ENCODE peak calls at places on chromosome 17, in five cellular contexts. U is heart left ventricle, E is uterus, D is testis, W is stomach. Z is an unnamed sample.

GRCh38 chr17:6306820-6307219 is 128.1 kb downstream of the AIPL1 start:
- DNase-seq in U (no peak), E (no peak), D (no peak), W (no peak), Z (no peak)

GRCh38 chr17:65531508-65532431 is 29.7 kb downstream of the AXIN2 start:
- DNase-seq in U (peak; percentile 66), E (peak; percentile 84), D (peak; percentile 69), W (peak; percentile 44), Z (no peak)

GRCh38 chr17:69179227-69179952 is 37.7 kb upstream of the ABCA6 start:
- DNase-seq in U (no peak), E (no peak), D (no peak), W (peak; percentile 71), Z (no peak)

GRCh38 chr17:75504347-75505151 is 10.8 kb downstream of the CASKIN2 start:
- DNase-seq in U (peak; percentile 64), E (no peak), D (no peak), W (peak; percentile 66), Z (no peak)

GRCh38 chr17:1169913-1170312 is 9.9 kb downstream of the ABR start:
- DNase-seq in U (no peak), E (no peak), D (no peak), W (no peak), Z (no peak)

GRCh38 chr17:42608692-42609181 is 437 bp downstream of the RETREG3 start:
- DNase-seq in U (no peak), E (no peak), D (no peak), W (no peak), Z (no peak)

GRCh38 chr17:82030470-82031302 is 792 bp upstream of the RAC3 start:
- DNase-seq in U (peak; percentile 94), E (peak; percentile 81), D (peak; percentile 86), W (peak; percentile 90), Z (peak; percentile 97)

GRCh38 chr17:47720196-47720595 is 12.8 kb upstream of the TBX21 start:
- DNase-seq in U (no peak), E (no peak), D (no peak), W (no peak), Z (no peak)

GRCh38 chr17:72158895-72159885 is 38.4 kb downstream of the SOX9 start:
- DNase-seq in U (no peak), E (no peak), D (no peak), W (no peak), Z (no peak)

GRCh38 chr17:1008008-1008761 is 11.3 kb downstream of the TIMM22 start:
- DNase-seq in U (peak; percentile 73), E (peak; percentile 40), D (peak; percentile 55), W (no peak), Z (no peak)

GRCh38 chr17:38654411-38655398 is 20.1 kb downstream of the EPOP start:
- DNase-seq in U (no peak), E (no peak), D (peak; percentile 54), W (no peak), Z (no peak)

GRCh38 chr17:77615672-77616242 is 342.7 kb upstream of the TNRC6C start:
- DNase-seq in U (no peak), E (peak; percentile 1), D (no peak), W (no peak), Z (no peak)

GRCh38 chr17:9252525-9252924 is 231.2 kb downstream of the NTN1 start:
- DNase-seq in U (no peak), E (no peak), D (no peak), W (no peak), Z (no peak)

GRCh38 chr17:68326681-68327080 is 35.4 kb downstream of the ARSG start:
- DNase-seq in U (no peak), E (no peak), D (no peak), W (no peak), Z (no peak)

GRCh38 chr17:19397556-19398041 is 10.6 kb upstream of the MFAP4 start:
- DNase-seq in U (no peak), E (no peak), D (no peak), W (no peak), Z (no peak)

GRCh38 chr17:78185981-78186688 is 717 bp downstream of the TK1 start:
- DNase-seq in U (peak; percentile 79), E (no peak), D (no peak), W (no peak), Z (no peak)

GRCh38 chr17:64441772-64442549 is 7.0 kb upstream of the MILR1 start:
- DNase-seq in U (no peak), E (no peak), D (peak; percentile 19), W (no peak), Z (peak; percentile 23)

GRCh38 chr17:12627776-12628491 is 37.8 kb upstream of the MYOCD start:
- DNase-seq in U (no peak), E (no peak), D (no peak), W (no peak), Z (no peak)

GRCh38 chr17:79969906-79970305 is 65.8 kb downstream of the TBC1D16 start:
- DNase-seq in U (no peak), E (peak; percentile 3), D (no peak), W (no peak), Z (no peak)

GRCh38 chr17:79978545-79978852 is 57.2 kb downstream of the TBC1D16 start:
- DNase-seq in U (no peak), E (peak; percentile 46), D (peak; percentile 83), W (no peak), Z (no peak)

GRCh38 chr17:60792250-60792898 is 114.7 kb downstream of the BCAS3 start:
- DNase-seq in U (no peak), E (no peak), D (no peak), W (no peak), Z (no peak)

GRCh38 chr17:39399792-39400191 is 1.6 kb downstream of the FBXL20 start:
- DNase-seq in U (no peak), E (no peak), D (no peak), W (no peak), Z (no peak)

GRCh38 chr17:76677406-76677805 is 33.4 kb downstream of the MXRA7 start:
- DNase-seq in U (no peak), E (no peak), D (no peak), W (no peak), Z (no peak)

GRCh38 chr17:68892193-68892592 is 63.0 kb downstream of the ABCA8 start:
- DNase-seq in U (no peak), E (no peak), D (no peak), W (no peak), Z (no peak)

GRCh38 chr17:79933863-79934652 is 94.8 kb upstream of the CBX4 start:
- DNase-seq in U (no peak), E (no peak), D (no peak), W (peak; percentile 71), Z (no peak)

GRCh38 chr17:21297597-21297996 is 13.1 kb downstream of the MAP2K3 start:
- DNase-seq in U (peak; percentile 52), E (no peak), D (no peak), W (no peak), Z (no peak)

GRCh38 chr17:65558683-65559311 is 2.7 kb downstream of the AXIN2 start:
- DNase-seq in U (no peak), E (no peak), D (no peak), W (no peak), Z (no peak)

GRCh38 chr17:48626202-48626469 is at the start of gene HOXB9:
- DNase-seq in U (no peak), E (no peak), D (no peak), W (no peak), Z (no peak)

GRCh38 chr17:47239663-47240374 is 13.8 kb upstream of the ITGB3 start:
- DNase-seq in U (peak; percentile 81), E (peak; percentile 58), D (peak; percentile 86), W (peak; percentile 50), Z (peak; percentile 95)

GRCh38 chr17:79699386-79700036 is 31.2 kb upstream of the ENPP7 start:
- DNase-seq in U (no peak), E (no peak), D (no peak), W (no peak), Z (no peak)

GRCh38 chr17:50721194-50722010 is 2.0 kb downstream of the LUC7L3 start:
- DNase-seq in U (no peak), E (no peak), D (no peak), W (no peak), Z (no peak)

GRCh38 chr17:50719924-50720805 is 762 bp downstream of the LUC7L3 start:
- DNase-seq in U (no peak), E (no peak), D (no peak), W (no peak), Z (no peak)

GRCh38 chr17:50722746-50723145 is 3.3 kb downstream of the LUC7L3 start:
- DNase-seq in U (no peak), E (no peak), D (no peak), W (no peak), Z (no peak)

GRCh38 chr17:50715471-50715870 is 3.9 kb upstream of the LUC7L3 start:
- DNase-seq in U (no peak), E (no peak), D (no peak), W (no peak), Z (no peak)

GRCh38 chr17:50719144-50719923 is at the start of gene LUC7L3:
- DNase-seq in U (peak; percentile 97), E (peak; percentile 94), D (peak; percentile 95), W (peak; percentile 95), Z (peak; percentile 89)
- TF ChIP-seq CTCF in U (no peak), E (peak; percentile 28), D (peak; percentile 8), W (no peak), Z (no peak)

DNA sequence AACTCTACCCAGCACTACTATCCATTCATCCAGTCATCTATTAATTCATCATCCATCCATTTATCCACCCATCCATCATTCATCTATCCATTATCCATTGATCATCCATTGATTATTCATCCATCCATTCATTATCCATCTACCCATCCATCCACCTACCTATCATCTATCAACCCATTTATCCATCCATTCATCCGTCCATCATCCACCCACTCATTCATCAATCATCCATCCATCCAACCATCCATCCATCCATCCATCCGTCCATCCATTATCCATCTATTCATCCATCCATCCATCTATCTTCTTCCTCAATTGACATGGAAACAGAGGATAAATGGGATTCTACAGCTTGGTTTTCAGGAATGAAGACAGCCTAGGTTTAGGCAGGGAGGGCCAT is 12.0 kb downstream of the SLC4A1 start:
- DNase-seq in U (no peak), E (no peak), D (no peak), W (no peak), Z (no peak)
- TF ChIP-seq POLR2A in U (no peak), E (no peak), D (no peak), W (no peak), Z (no peak)

DNA sequence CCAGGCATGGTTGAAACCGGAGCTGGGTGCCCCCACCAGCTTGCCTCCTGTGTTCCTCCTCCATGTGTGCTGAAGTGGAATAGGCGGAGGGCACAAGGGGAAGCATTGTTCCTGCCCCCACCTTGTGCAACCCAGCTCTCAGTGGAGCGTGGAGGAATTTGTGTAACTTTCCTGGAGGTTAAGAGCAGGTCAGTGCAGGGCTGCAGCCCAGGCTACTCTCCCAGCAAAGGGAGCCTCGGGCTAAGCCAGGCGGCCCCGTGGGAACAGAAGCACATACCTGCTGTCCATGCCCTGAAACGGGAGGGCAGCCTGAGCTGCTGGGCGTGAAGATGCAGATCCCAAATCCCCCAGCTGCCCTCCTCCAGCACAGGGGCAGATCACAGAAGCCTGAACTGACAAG is 158.8 kb upstream of the LHX1 start:
- DNase-seq in U (no peak), E (no peak), D (no peak), W (no peak), Z (no peak)
- TF ChIP-seq CTCF in U (no peak), E (no peak), D (no peak), W (no peak), Z (no peak)

DNA sequence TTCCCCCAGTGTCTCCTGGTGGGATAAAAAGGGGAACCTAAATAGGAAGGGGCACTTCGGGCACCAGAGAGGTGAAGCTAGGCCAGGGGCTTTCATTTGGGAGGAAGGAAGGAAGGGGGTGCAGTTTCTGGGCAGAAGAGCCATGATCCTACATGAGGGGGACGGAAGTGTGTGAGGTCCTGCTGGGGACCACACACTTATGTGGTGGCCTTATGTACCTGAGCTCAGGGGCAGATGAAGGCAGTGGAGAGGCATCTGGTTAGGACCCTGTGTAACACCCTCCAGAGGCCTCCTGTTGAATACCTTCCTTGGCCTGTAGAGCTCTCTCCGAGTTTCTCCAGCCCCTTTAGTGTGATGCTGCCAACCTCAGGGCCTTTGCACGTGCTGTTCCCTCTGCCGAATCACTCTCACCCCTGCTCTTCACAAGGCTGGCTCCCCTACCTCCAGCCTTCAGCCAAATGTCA is 21.2 kb downstream of the IGFBP4 start:
- DNase-seq in U (peak; percentile 37), E (no peak), D (no peak), W (no peak), Z (no peak)
- TF ChIP-seq POLR2A in U (no peak), E (no peak), D (no peak), W (no peak), Z (no peak)